ENCODE peak calls at places on chromosome X, in five cellular contexts. One of them, this sample, is unnamed.

GRCh38 chrX:87583679-87584078 is 66.1 kb downstream of the KLHL4 start:
- DNase-seq in IMR-90: peak
- DNase-seq in GM12892: no peak
- DNase-seq in tibial nerve: no peak
- DNase-seq in vagina: no peak
- DNase-seq in this sample: no peak

GRCh38 chrX:102154900-102155805 is 624 bp downstream of the BEX5 start:
- DNase-seq in IMR-90: no peak
- DNase-seq in GM12892: no peak
- DNase-seq in tibial nerve: no peak
- DNase-seq in vagina: no peak
- DNase-seq in this sample: no peak

GRCh38 chrX:150767045-150767395 is 73.8 kb downstream of the MTMR1 start:
- DNase-seq in IMR-90: no peak
- DNase-seq in GM12892: no peak
- DNase-seq in tibial nerve: peak
- DNase-seq in vagina: peak
- DNase-seq in this sample: no peak

GRCh38 chrX:136179133-136179532 is 31.8 kb downstream of the FHL1 start:
- DNase-seq in IMR-90: no peak
- DNase-seq in GM12892: no peak
- DNase-seq in tibial nerve: no peak
- DNase-seq in vagina: no peak
- DNase-seq in this sample: no peak

GRCh38 chrX:24391362-24391761 is 30.9 kb downstream of the SUPT20HL1 start:
- DNase-seq in IMR-90: no peak
- DNase-seq in GM12892: no peak
- DNase-seq in tibial nerve: no peak
- DNase-seq in vagina: no peak
- DNase-seq in this sample: no peak

GRCh38 chrX:147875866-147876596 is 35.7 kb upstream of the FMR1 start:
- DNase-seq in IMR-90: no peak
- DNase-seq in GM12892: no peak
- DNase-seq in tibial nerve: no peak
- DNase-seq in vagina: no peak
- DNase-seq in this sample: no peak

GRCh38 chrX:140503714-140504351 is 1.0 kb downstream of the SOX3 start:
- DNase-seq in IMR-90: peak
- DNase-seq in GM12892: no peak
- DNase-seq in tibial nerve: no peak
- DNase-seq in vagina: no peak
- DNase-seq in this sample: no peak

GRCh38 chrX:37454537-37455285 is 105.5 kb downstream of the PRRG1 start:
- DNase-seq in IMR-90: peak
- DNase-seq in GM12892: no peak
- DNase-seq in tibial nerve: no peak
- DNase-seq in vagina: no peak
- DNase-seq in this sample: peak

GRCh38 chrX:106935175-106935574 is 15.0 kb downstream of the CLDN2 start:
- DNase-seq in IMR-90: peak
- DNase-seq in GM12892: no peak
- DNase-seq in tibial nerve: no peak
- DNase-seq in vagina: no peak
- DNase-seq in this sample: no peak

GRCh38 chrX:23660766-23661132 is 6.5 kb upstream of the PRDX4 start:
- DNase-seq in IMR-90: no peak
- DNase-seq in GM12892: no peak
- DNase-seq in tibial nerve: no peak
- DNase-seq in vagina: no peak
- DNase-seq in this sample: no peak

GRCh38 chrX:80282535-80282934 is 137.7 kb upstream of the TENT5D start:
- DNase-seq in IMR-90: no peak
- DNase-seq in GM12892: no peak
- DNase-seq in tibial nerve: no peak
- DNase-seq in vagina: no peak
- DNase-seq in this sample: no peak

GRCh38 chrX:116345953-116346352 is 90.5 kb upstream of the SLC6A14 start:
- DNase-seq in IMR-90: no peak
- DNase-seq in GM12892: no peak
- DNase-seq in tibial nerve: no peak
- DNase-seq in vagina: no peak
- DNase-seq in this sample: no peak

GRCh38 chrX:119121341-119121740 is 6.3 kb downstream of the KIAA1210 start:
- DNase-seq in IMR-90: peak
- DNase-seq in GM12892: no peak
- DNase-seq in tibial nerve: no peak
- DNase-seq in vagina: no peak
- DNase-seq in this sample: no peak

GRCh38 chrX:107766470-107767140 is 9.0 kb downstream of the TSC22D3 start:
- DNase-seq in IMR-90: peak
- DNase-seq in GM12892: no peak
- DNase-seq in tibial nerve: peak
- DNase-seq in vagina: no peak
- DNase-seq in this sample: no peak

GRCh38 chrX:65755786-65756185 is 88.3 kb downstream of the MSN start:
- DNase-seq in IMR-90: no peak
- DNase-seq in GM12892: no peak
- DNase-seq in tibial nerve: no peak
- DNase-seq in vagina: no peak
- DNase-seq in this sample: no peak

GRCh38 chrX:18873189-18873791 is 110.6 kb downstream of the PHKA2 start:
- DNase-seq in IMR-90: peak
- DNase-seq in GM12892: no peak
- DNase-seq in tibial nerve: no peak
- DNase-seq in vagina: no peak
- DNase-seq in this sample: peak

GRCh38 chrX:103073442-103073841 is 9.5 kb upstream of the BEX1 start:
- DNase-seq in IMR-90: no peak
- DNase-seq in GM12892: no peak
- DNase-seq in tibial nerve: no peak
- DNase-seq in vagina: no peak
- DNase-seq in this sample: no peak

GRCh38 chrX:16479206-16479869 is 170.6 kb upstream of the S100G start:
- DNase-seq in IMR-90: peak
- DNase-seq in GM12892: no peak
- DNase-seq in tibial nerve: no peak
- DNase-seq in vagina: no peak
- DNase-seq in this sample: no peak

GRCh38 chrX:39665830-39666518 is 431.8 kb downstream of the BCOR start:
- DNase-seq in IMR-90: peak
- DNase-seq in GM12892: no peak
- DNase-seq in tibial nerve: no peak
- DNase-seq in vagina: no peak
- DNase-seq in this sample: no peak

GRCh38 chrX:129493643-129494042 is 29.6 kb downstream of the SMARCA1 start:
- DNase-seq in IMR-90: peak
- DNase-seq in GM12892: no peak
- DNase-seq in tibial nerve: no peak
- DNase-seq in vagina: no peak
- DNase-seq in this sample: no peak

GRCh38 chrX:102516314-102516936 is at the start of gene TMSB15A:
- DNase-seq in IMR-90: peak
- DNase-seq in GM12892: peak
- DNase-seq in tibial nerve: peak
- DNase-seq in vagina: no peak
- DNase-seq in this sample: peak

GRCh38 chrX:63784902-63785692 is at the start of gene ARHGEF9:
- DNase-seq in IMR-90: no peak
- DNase-seq in GM12892: peak
- DNase-seq in tibial nerve: peak
- DNase-seq in vagina: no peak
- DNase-seq in this sample: no peak

GRCh38 chrX:10175317-10175871 is 18.6 kb downstream of the CLCN4 start:
- DNase-seq in IMR-90: peak
- DNase-seq in GM12892: no peak
- DNase-seq in tibial nerve: peak
- DNase-seq in vagina: no peak
- DNase-seq in this sample: no peak

GRCh38 chrX:22366166-22366702 is 93.5 kb downstream of the CBLL2 start:
- DNase-seq in IMR-90: peak
- DNase-seq in GM12892: no peak
- DNase-seq in tibial nerve: no peak
- DNase-seq in vagina: no peak
- DNase-seq in this sample: no peak

GRCh38 chrX:67604979-67605703 is 61.3 kb downstream of the AR start:
- DNase-seq in IMR-90: peak
- DNase-seq in GM12892: no peak
- DNase-seq in tibial nerve: no peak
- DNase-seq in vagina: no peak
- DNase-seq in this sample: peak

DNA sequence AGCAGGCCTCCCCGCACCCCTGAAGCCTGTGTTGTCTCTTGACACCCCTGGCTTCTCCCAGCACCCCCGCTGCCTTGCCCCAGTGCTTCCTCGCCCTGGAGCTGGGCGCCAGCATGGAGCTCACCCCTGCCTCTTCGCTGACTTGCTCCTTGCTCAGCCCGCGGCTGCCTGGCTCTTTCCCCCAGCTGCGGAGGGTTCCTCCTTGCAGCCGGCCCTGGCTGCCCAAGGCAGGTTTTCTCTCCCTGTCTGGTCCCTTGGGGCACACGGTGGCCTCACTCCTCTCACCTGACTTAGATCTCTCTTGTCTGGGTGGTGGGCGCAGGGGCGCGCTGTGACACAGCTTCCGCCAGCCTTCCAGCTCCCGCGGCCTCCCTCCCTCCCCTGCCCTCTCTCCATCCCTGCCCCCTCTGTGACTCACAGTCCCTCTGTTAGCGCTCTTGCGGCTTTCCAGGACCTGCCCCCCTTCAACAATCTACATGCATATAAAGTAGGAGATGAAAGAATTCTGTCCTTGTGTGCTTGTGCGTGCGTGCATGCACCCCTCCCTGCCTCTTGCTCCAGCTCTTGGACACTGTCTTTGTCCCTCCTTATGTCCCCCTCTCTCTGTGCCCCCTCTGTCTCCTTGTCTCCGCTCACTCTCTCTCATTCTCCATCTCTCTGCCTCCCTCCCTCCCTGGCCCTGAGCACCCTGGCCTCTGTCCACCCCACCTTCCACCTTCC is 2.2 kb downstream of the PLXNB3 start:
- DNase-seq in IMR-90: peak
- DNase-seq in GM12892: peak
- DNase-seq in tibial nerve: no peak
- DNase-seq in vagina: no peak
- DNase-seq in this sample: peak
- TF ChIP-seq POLR2A in IMR-90: no peak
- TF ChIP-seq POLR2A in GM12892: no peak
- TF ChIP-seq POLR2A in tibial nerve: no peak
- TF ChIP-seq POLR2A in vagina: no peak
- TF ChIP-seq POLR2A in this sample: peak

GRCh38 chrX:47234583-47234982 is 1.8 kb downstream of the USP11 start:
- DNase-seq in IMR-90: peak
- DNase-seq in GM12892: no peak
- DNase-seq in tibial nerve: no peak
- DNase-seq in vagina: no peak
- DNase-seq in this sample: no peak

GRCh38 chrX:47233333-47234113 is 714 bp downstream of the USP11 start:
- DNase-seq in IMR-90: peak
- DNase-seq in GM12892: peak
- DNase-seq in tibial nerve: peak
- DNase-seq in vagina: no peak
- DNase-seq in this sample: peak

GRCh38 chrX:47232197-47232802 is 509 bp upstream of the USP11 start:
- DNase-seq in IMR-90: no peak
- DNase-seq in GM12892: no peak
- DNase-seq in tibial nerve: no peak
- DNase-seq in vagina: no peak
- DNase-seq in this sample: no peak

GRCh38 chrX:47231167-47231566 is 1.6 kb upstream of the USP11 start:
- DNase-seq in IMR-90: no peak
- DNase-seq in GM12892: no peak
- DNase-seq in tibial nerve: no peak
- DNase-seq in vagina: no peak
- DNase-seq in this sample: no peak

DNA sequence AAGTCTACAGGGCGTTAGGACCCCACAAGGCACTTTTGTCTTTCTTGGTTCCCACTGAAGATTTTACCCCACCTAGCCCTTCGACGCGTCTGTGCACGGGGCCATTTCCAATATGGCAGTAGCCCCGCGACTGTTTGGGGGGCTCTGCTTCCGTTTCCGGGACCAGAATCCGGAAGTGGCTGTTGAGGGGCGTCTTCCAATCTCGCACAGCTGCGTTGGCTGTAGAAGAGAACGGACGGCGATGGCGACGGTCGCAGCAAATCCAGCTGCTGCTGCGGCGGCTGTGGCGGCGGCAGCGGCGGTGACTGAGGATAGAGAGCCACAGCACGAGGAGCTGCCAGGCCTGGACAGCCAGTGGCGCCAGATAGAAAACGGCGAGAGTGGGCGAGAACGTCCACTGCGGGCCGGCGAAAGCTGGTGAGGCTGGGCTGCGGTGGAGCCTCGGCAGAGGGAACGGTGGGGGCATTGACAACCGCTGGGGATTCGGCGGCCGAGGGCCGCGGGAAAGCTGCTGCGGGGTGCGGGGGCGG is at the start of gene USP11:
- DNase-seq in IMR-90: peak
- DNase-seq in GM12892: no peak
- DNase-seq in tibial nerve: no peak
- DNase-seq in vagina: no peak
- DNase-seq in this sample: no peak
- TF ChIP-seq POLR2A in IMR-90: peak
- TF ChIP-seq POLR2A in GM12892: peak
- TF ChIP-seq POLR2A in tibial nerve: peak
- TF ChIP-seq POLR2A in vagina: no peak
- TF ChIP-seq POLR2A in this sample: peak

GRCh38 chrX:70433848-70434351 is 10.7 kb upstream of the DLG3 start:
- DNase-seq in IMR-90: peak
- DNase-seq in GM12892: peak
- DNase-seq in tibial nerve: peak
- DNase-seq in vagina: peak
- DNase-seq in this sample: peak
- TF ChIP-seq POLR2A in IMR-90: no peak
- TF ChIP-seq POLR2A in GM12892: peak
- TF ChIP-seq POLR2A in tibial nerve: no peak
- TF ChIP-seq POLR2A in vagina: no peak
- TF ChIP-seq POLR2A in this sample: no peak

GRCh38 chrX:318068-318738 is 393 bp downstream of the GTPBP6 start:
- DNase-seq in IMR-90: peak
- DNase-seq in GM12892: peak
- DNase-seq in tibial nerve: peak
- DNase-seq in vagina: no peak
- DNase-seq in this sample: peak
- TF ChIP-seq POLR2A in IMR-90: peak
- TF ChIP-seq POLR2A in GM12892: peak
- TF ChIP-seq POLR2A in tibial nerve: peak
- TF ChIP-seq POLR2A in vagina: no peak
- TF ChIP-seq POLR2A in this sample: no peak

GRCh38 chrX:48002929-48003328 is 860 bp downstream of the ZNF182 start:
- DNase-seq in IMR-90: no peak
- DNase-seq in GM12892: no peak
- DNase-seq in tibial nerve: no peak
- DNase-seq in vagina: no peak
- DNase-seq in this sample: no peak

GRCh38 chrX:48003367-48003757 is 427 bp downstream of the ZNF182 start:
- DNase-seq in IMR-90: no peak
- DNase-seq in GM12892: peak
- DNase-seq in tibial nerve: no peak
- DNase-seq in vagina: no peak
- DNase-seq in this sample: no peak

GRCh38 chrX:48003758-48004457 is at the start of gene ZNF182:
- DNase-seq in IMR-90: peak
- DNase-seq in GM12892: peak
- DNase-seq in tibial nerve: peak
- DNase-seq in vagina: no peak
- DNase-seq in this sample: peak
- TF ChIP-seq POLR2A in IMR-90: peak
- TF ChIP-seq POLR2A in GM12892: peak
- TF ChIP-seq POLR2A in tibial nerve: peak
- TF ChIP-seq POLR2A in vagina: no peak
- TF ChIP-seq POLR2A in this sample: peak